ENCODE peak calls at places on chromosomes 5 and 9, in four cellular contexts. P, I, X and T are unnamed samples.

GRCh38 chr5:138230261-138230660 is 17.1 kb upstream of the CDC23 start:
- DNase-seq in P (no peak), I (no peak), X (no peak), T (no peak)

GRCh38 chr5:151708126-151708525 is 21.4 kb upstream of the SPARC start:
- DNase-seq in P (no peak), I (no peak), X (no peak), T (no peak)

GRCh38 chr5:173917788-173918786 is 29.9 kb downstream of the CPEB4 start:
- DNase-seq in P (peak), I (peak), X (no peak), T (peak)

GRCh38 chr9:124795881-124796415 is 19.0 kb downstream of the OLFML2A start:
- DNase-seq in P (no peak), I (no peak), X (no peak), T (no peak)

GRCh38 chr9:78932849-78933627 is 636.1 kb downstream of the PSAT1 start:
- DNase-seq in P (no peak), I (no peak), X (no peak), T (no peak)

GRCh38 chr5:50352390-50352789 is 88.7 kb downstream of the EMB start:
- DNase-seq in P (no peak), I (no peak), X (no peak), T (no peak)

GRCh38 chr9:128702949-128703615 is 779 bp downstream of the PKN3 start:
- DNase-seq in P (no peak), I (peak), X (no peak), T (no peak)

GRCh38 chr5:151251001-151251551 is 1.9 kb upstream of the GM2A start:
- DNase-seq in P (no peak), I (peak), X (no peak), T (no peak)

GRCh38 chr5:7548576-7548975 is 152.6 kb downstream of the ADCY2 start:
- DNase-seq in P (no peak), I (no peak), X (no peak), T (no peak)

GRCh38 chr5:102858221-102858620 is 103.1 kb downstream of the PAM start:
- DNase-seq in P (no peak), I (no peak), X (no peak), T (no peak)

GRCh38 chr9:129483467-129484324 is 137.2 kb downstream of the C9orf50 start:
- DNase-seq in P (peak), I (peak), X (no peak), T (no peak)

GRCh38 chr5:140398379-140398811 is 3.2 kb upstream of the ANKHD1 start:
- DNase-seq in P (no peak), I (no peak), X (no peak), T (no peak)

GRCh38 chr5:140800816-140801493 is at the start of gene PCDHA3:
- DNase-seq in P (peak), I (no peak), X (no peak), T (no peak)

GRCh38 chr9:73023025-73023541 is 70.2 kb upstream of the ALDH1A1 start:
- DNase-seq in P (peak), I (peak), X (peak), T (peak)

GRCh38 chr9:106733828-106734227 is 129.1 kb upstream of the ZNF462 start:
- DNase-seq in P (no peak), I (no peak), X (no peak), T (no peak)

GRCh38 chr9:89436326-89436725 is 61.6 kb downstream of the SEMA4D start:
- DNase-seq in P (peak), I (no peak), X (no peak), T (no peak)